ENCODE peak calls at places on chromosomes 6 and 20, in four cellular contexts. One of them, this sample, is unnamed. For H3K9me3, the result is how much of the 10 kb centered on the place peaks cover.

GRCh38 chr6:111614833-111615582 is 9.3 kb upstream of the TRAF3IP2 start:
- DNase-seq in IMR-90: no peak
- DNase-seq in neural progenitor cell: peak
- DNase-seq in neuronal stem cell: no peak
- DNase-seq in this sample: no peak

GRCh38 chr6:31651602-31652191 is 764 bp downstream of the BAG6 start:
- DNase-seq in neural progenitor cell: peak
- DNase-seq in IMR-90: peak
- DNase-seq in neuronal stem cell: no peak
- DNase-seq in this sample: peak

GRCh38 chr6:129793447-129793846 is 67.7 kb downstream of the TMEM244 start:
- DNase-seq in IMR-90: no peak
- DNase-seq in neural progenitor cell: no peak
- DNase-seq in neuronal stem cell: no peak
- DNase-seq in this sample: no peak

GRCh38 chr6:22877946-22878705 is 308.8 kb downstream of the HDGFL1 start:
- DNase-seq in IMR-90: peak
- DNase-seq in neuronal stem cell: no peak
- DNase-seq in neural progenitor cell: no peak
- DNase-seq in this sample: peak

GRCh38 chr6:58198301-58198700 is 880.9 kb downstream of the PRIM2 start:
- DNase-seq in neural progenitor cell: no peak
- DNase-seq in neuronal stem cell: no peak
- DNase-seq in IMR-90: no peak
- DNase-seq in this sample: peak

GRCh38 chr6:166597711-166598440 is 11.4 kb upstream of the RAMACL start:
- DNase-seq in neural progenitor cell: peak
- DNase-seq in neuronal stem cell: peak
- DNase-seq in IMR-90: no peak
- DNase-seq in this sample: no peak

GRCh38 chr6:161353208-161353613 is 79.3 kb upstream of the AGPAT4 start:
- DNase-seq in neuronal stem cell: no peak
- DNase-seq in IMR-90: no peak
- DNase-seq in neural progenitor cell: peak
- DNase-seq in this sample: peak

GRCh38 chr20:51221791-51222408 is 199.0 kb upstream of the KCNG1 start:
- DNase-seq in neural progenitor cell: peak
- DNase-seq in IMR-90: peak
- DNase-seq in neuronal stem cell: no peak
- DNase-seq in this sample: peak

GRCh38 chr20:6767536-6768227 is at the start of gene BMP2:
- DNase-seq in neuronal stem cell: peak
- DNase-seq in neural progenitor cell: peak
- DNase-seq in IMR-90: peak
- DNase-seq in this sample: peak
- H3K9ac ChIP-seq in neuronal stem cell: peak
- H3K9ac ChIP-seq in neural progenitor cell: no peak
- H3K9ac ChIP-seq in IMR-90: peak
- H3K9ac ChIP-seq in this sample: peak

GRCh38 chr6:149031545-149032317 is 284.9 kb downstream of the UST start:
- DNase-seq in neuronal stem cell: no peak
- DNase-seq in neural progenitor cell: no peak
- DNase-seq in IMR-90: peak
- DNase-seq in this sample: peak
- H3K4me3 ChIP-seq in neuronal stem cell: no peak
- H3K4me3 ChIP-seq in neural progenitor cell: no peak
- H3K4me3 ChIP-seq in IMR-90: no peak
- H3K4me3 ChIP-seq in this sample: peak

GRCh38 chr6:140193269-140193668 is 818.8 kb upstream of the CITED2 start:
- DNase-seq in neuronal stem cell: peak
- DNase-seq in IMR-90: no peak
- DNase-seq in neural progenitor cell: no peak
- DNase-seq in this sample: no peak
- H3K9me3 ChIP-seq in neuronal stem cell: under half
- H3K9me3 ChIP-seq in IMR-90: under half
- H3K9me3 ChIP-seq in neural progenitor cell: under half
- H3K9me3 ChIP-seq in this sample: under half

DNA sequence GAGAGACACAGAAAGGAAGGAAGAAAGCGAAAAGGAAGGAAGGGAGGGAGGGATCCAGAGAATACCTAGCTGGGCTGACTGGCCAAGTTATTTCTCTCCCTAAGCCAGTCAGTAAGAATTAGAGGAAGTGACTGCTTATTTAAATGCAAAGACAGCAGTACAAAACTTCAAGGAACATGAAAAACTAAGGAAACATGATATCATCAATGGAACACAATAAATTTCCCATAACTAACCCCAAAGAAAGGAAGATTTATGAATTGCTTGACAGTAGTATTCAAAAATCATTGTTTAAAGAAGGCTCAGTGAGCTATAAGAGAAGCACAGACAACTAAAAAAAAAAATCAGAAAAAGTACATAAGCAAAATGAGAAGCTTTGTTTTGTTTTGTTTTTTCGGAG is 252.3 kb upstream of the SASH1 start:
- DNase-seq in neuronal stem cell: no peak
- DNase-seq in neural progenitor cell: no peak
- DNase-seq in IMR-90: no peak
- DNase-seq in this sample: no peak
- H3K9ac ChIP-seq in neuronal stem cell: no peak
- H3K9ac ChIP-seq in neural progenitor cell: no peak
- H3K9ac ChIP-seq in IMR-90: no peak
- H3K9ac ChIP-seq in this sample: no peak

GRCh38 chr20:29123861-29124260 is 2133.6 kb upstream of the DEFB115 start:
- DNase-seq in IMR-90: no peak
- DNase-seq in neuronal stem cell: no peak
- DNase-seq in neural progenitor cell: no peak
- DNase-seq in this sample: no peak

DNA sequence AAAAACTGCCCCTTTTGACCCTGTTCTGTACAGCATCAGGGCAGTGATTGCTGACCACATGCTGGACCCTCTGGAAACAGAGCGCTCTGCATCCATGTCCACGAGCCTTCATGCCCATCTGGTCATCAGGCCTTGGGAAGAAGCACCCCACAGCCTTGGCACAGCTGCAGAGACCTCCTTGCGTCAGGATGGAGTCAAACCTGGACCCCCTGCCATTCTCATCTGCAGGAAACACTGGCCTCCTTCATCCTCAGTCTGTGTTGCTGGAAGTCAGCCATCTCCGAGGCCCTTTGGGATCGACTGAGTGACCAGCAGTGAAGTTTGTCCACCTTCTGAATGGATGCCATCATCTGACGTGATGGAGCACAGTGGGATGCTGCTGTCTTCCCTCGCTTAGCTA is 2138.3 kb upstream of the DEFB115 start:
- DNase-seq in neural progenitor cell: no peak
- DNase-seq in IMR-90: no peak
- DNase-seq in neuronal stem cell: no peak
- DNase-seq in this sample: no peak
- H3K4me3 ChIP-seq in neural progenitor cell: no peak
- H3K4me3 ChIP-seq in IMR-90: no peak
- H3K4me3 ChIP-seq in neuronal stem cell: no peak
- H3K4me3 ChIP-seq in this sample: no peak

GRCh38 chr20:55882922-55883321 is 122.4 kb downstream of the CBLN4 start:
- DNase-seq in IMR-90: no peak
- DNase-seq in neural progenitor cell: no peak
- DNase-seq in neuronal stem cell: no peak
- DNase-seq in this sample: no peak

GRCh38 chr20:55880361-55880760 is 125.0 kb downstream of the CBLN4 start:
- DNase-seq in neural progenitor cell: no peak
- DNase-seq in IMR-90: no peak
- DNase-seq in neuronal stem cell: no peak
- DNase-seq in this sample: no peak

GRCh38 chr20:55882286-55882685 is 123.0 kb downstream of the CBLN4 start:
- DNase-seq in neuronal stem cell: no peak
- DNase-seq in IMR-90: no peak
- DNase-seq in neural progenitor cell: no peak
- DNase-seq in this sample: no peak

DNA sequence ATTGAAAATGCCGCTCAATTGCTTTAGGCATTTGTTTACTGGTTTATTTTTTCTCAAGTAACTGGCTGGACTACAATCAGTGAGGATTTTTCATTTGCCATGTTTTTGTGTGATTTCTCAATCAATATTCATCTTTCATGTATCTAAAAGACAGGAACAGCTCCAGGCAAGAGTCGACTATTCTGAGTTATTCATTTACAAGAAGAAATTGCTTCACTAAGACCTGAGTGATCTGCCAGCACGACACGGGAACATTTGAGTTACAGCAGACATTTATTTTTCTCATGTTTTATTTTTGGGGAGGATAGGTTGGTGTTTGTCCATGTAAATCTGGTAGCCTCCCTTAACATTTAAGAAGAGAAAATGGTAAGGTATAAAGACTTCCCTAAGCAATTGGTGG is 124.1 kb downstream of the CBLN4 start:
- DNase-seq in IMR-90: no peak
- DNase-seq in neural progenitor cell: no peak
- DNase-seq in neuronal stem cell: no peak
- DNase-seq in this sample: no peak
- H3K9me3 ChIP-seq in IMR-90: under half
- H3K9me3 ChIP-seq in neural progenitor cell: under half
- H3K9me3 ChIP-seq in neuronal stem cell: under half
- H3K9me3 ChIP-seq in this sample: under half